ENCODE peak calls at places on chromosomes 5 and 9, in ten cellular contexts. V, K, I, S, L, G, B, Z, J and T are unnamed samples.

GRCh38 chr5:41869150-41869738 is 981 bp downstream of the OXCT1 start:
- DNase-seq in V (peak; percentile 43), K (no peak), I (peak; percentile 14), S (peak; percentile 9), L (peak; percentile 84), G (peak; percentile 20), B (peak; percentile 7), Z (peak; percentile 3), J (peak; percentile 57), T (peak; percentile 68)

GRCh38 chr5:172714491-172715420 is 56.2 kb downstream of the DUSP1 start:
- DNase-seq in V (peak; percentile 25), K (peak; percentile 51), I (peak; percentile 50), S (peak; percentile 52), L (peak; percentile 82), G (peak; percentile 62), B (peak; percentile 74), Z (peak; percentile 78), J (peak; percentile 75), T (peak; percentile 80)

GRCh38 chr5:111116550-111116949 is 24.4 kb downstream of the WDR36 start:
- DNase-seq in V (no peak), K (no peak), I (no peak), S (no peak), L (no peak), G (no peak), B (no peak), Z (no peak), J (no peak), T (no peak)

GRCh38 chr5:52922384-52922783 is 66.8 kb upstream of the ITGA2 start:
- DNase-seq in V (no peak), K (no peak), I (no peak), S (no peak), L (no peak), G (peak; percentile 89), B (no peak), Z (no peak), J (peak; percentile 15), T (peak; percentile 50)

GRCh38 chr5:7321724-7322123 is 74.2 kb upstream of the ADCY2 start:
- DNase-seq in V (no peak), K (no peak), I (peak; percentile 11), S (no peak), L (no peak), G (peak; percentile 17), B (no peak), Z (no peak), J (no peak), T (no peak)

GRCh38 chr5:87069974-87070608 is 197.6 kb upstream of the RASA1 start:
- DNase-seq in V (no peak), K (no peak), I (no peak), S (no peak), L (no peak), G (peak; percentile 73), B (no peak), Z (peak; percentile 18), J (peak; percentile 1), T (peak; percentile 12)

GRCh38 chr9:34993502-34994428 is 4.2 kb downstream of the DNAJB5 start:
- DNase-seq in V (no peak), K (no peak), I (peak; percentile 25), S (no peak), L (peak; percentile 85), G (peak; percentile 78), B (no peak), Z (no peak), J (peak; percentile 30), T (no peak)

GRCh38 chr5:3036041-3036440 is 284.6 kb upstream of the IRX2 start:
- DNase-seq in V (no peak), K (no peak), I (no peak), S (no peak), L (no peak), G (no peak), B (no peak), Z (no peak), J (no peak), T (no peak)

GRCh38 chr9:103941104-103941503 is 153.0 kb upstream of the SMC2 start:
- DNase-seq in V (no peak), K (no peak), I (no peak), S (no peak), L (no peak), G (no peak), B (no peak), Z (no peak), J (no peak), T (no peak)

GRCh38 chr5:82525626-82526025 is 247.5 kb upstream of the RPS23 start:
- DNase-seq in V (no peak), K (no peak), I (no peak), S (no peak), L (no peak), G (no peak), B (no peak), Z (no peak), J (no peak), T (no peak)

GRCh38 chr9:2181794-2182193 is 166.6 kb downstream of the SMARCA2 start:
- DNase-seq in V (no peak), K (peak; percentile 46), I (no peak), S (no peak), L (no peak), G (no peak), B (peak; percentile 5), Z (peak; percentile 71), J (peak; percentile 28), T (peak; percentile 69)

GRCh38 chr5:39555788-39556187 is 131.0 kb upstream of the DAB2 start:
- DNase-seq in V (no peak), K (no peak), I (no peak), S (no peak), L (no peak), G (no peak), B (no peak), Z (no peak), J (no peak), T (no peak)

GRCh38 chr5:96463106-96463505 is 30.1 kb upstream of the PCSK1 start:
- DNase-seq in V (peak; percentile 31), K (no peak), I (no peak), S (no peak), L (no peak), G (peak; percentile 62), B (no peak), Z (no peak), J (no peak), T (no peak)

GRCh38 chr5:166117062-166117743 is 2174.2 kb upstream of the WWC1 start:
- DNase-seq in V (no peak), K (no peak), I (no peak), S (no peak), L (no peak), G (no peak), B (no peak), Z (no peak), J (no peak), T (no peak)